ENCODE peak calls at places on chromosomes 6 and 20, in six cellular contexts. L is sigmoid colon; K is lung microvascular endothelial cell; U is GM10248; B is breast epithelium; O is activated naive CD4-positive, alpha-beta T cell treated with anti-CD3 and anti-CD28 coated beads, Interleukin-2, amount 50 U/mL, for 16 hours. E is an unnamed sample.
A peak's percentile ranks its signal among the peaks of the same experiment; 100 is the strongest.

GRCh38 chr20:31862506-31862905 is 7.8 kb downstream of the DUSP15 start:
- DNase-seq in B (no peak), K (no peak), L (no peak), O (no peak), U (no peak), E (no peak)

GRCh38 chr20:6122873-6123649 is at the start of gene FERMT1:
- DNase-seq in U (peak; percentile 35), B (no peak), K (peak; percentile 52), O (peak; percentile 17), L (peak; percentile 68), E (peak; percentile 82)

GRCh38 chr6:11653028-11653583 is 115.6 kb downstream of the TMEM170B start:
- DNase-seq in O (peak; percentile 36), B (no peak), U (peak; percentile 56), K (peak; percentile 99), L (no peak), E (peak; percentile 44)

GRCh38 chr20:31948008-31948407 is 3.8 kb downstream of the PDRG1 start:
- DNase-seq in B (no peak), U (no peak), O (no peak), L (no peak), K (no peak), E (no peak)

GRCh38 chr6:12485226-12485764 is 195.1 kb downstream of the EDN1 start:
- DNase-seq in U (no peak), K (no peak), L (no peak), B (no peak), O (no peak), E (no peak)

GRCh38 chr20:52473171-52473570 is 281.6 kb upstream of the ZFP64 start:
- DNase-seq in O (no peak), K (no peak), L (no peak), B (no peak), U (no peak), E (no peak)

GRCh38 chr20:8176276-8176675 is 44.2 kb downstream of the PLCB1 start:
- DNase-seq in K (no peak), L (no peak), B (no peak), U (no peak), O (no peak), E (no peak)

GRCh38 chr20:17614176-17614811 is 44.4 kb downstream of the DSTN start:
- DNase-seq in K (peak; percentile 44), O (no peak), B (peak; percentile 42), L (peak; percentile 97), U (no peak), E (no peak)

GRCh38 chr20:62203378-62204030 is 16.6 kb downstream of the HRH3 start:
- DNase-seq in K (peak; percentile 43), O (no peak), B (no peak), U (no peak), L (no peak), E (peak; percentile 44)

GRCh38 chr6:125549202-125549884 is 200.1 kb upstream of the HEY2 start:
- DNase-seq in O (no peak), K (peak; percentile 37), L (no peak), B (no peak), U (no peak), E (no peak)

GRCh38 chr6:137717074-137718073 is 149.7 kb upstream of the TNFAIP3 start:
- DNase-seq in B (no peak), U (no peak), O (peak; percentile 30), L (no peak), K (no peak), E (no peak)

GRCh38 chr6:130132286-130132701 is 90.5 kb downstream of the SAMD3 start:
- DNase-seq in O (no peak), B (no peak), L (no peak), U (peak; percentile 18), K (no peak), E (no peak)

GRCh38 chr6:120262354-120262753 is 912.8 kb upstream of the MAN1A1 start:
- DNase-seq in K (no peak), O (no peak), L (no peak), U (no peak), B (no peak), E (no peak)

GRCh38 chr20:49616154-49617007 is 48.4 kb upstream of the PTGIS start:
- DNase-seq in O (no peak), L (no peak), U (no peak), K (no peak), B (no peak), E (no peak)

GRCh38 chr20:19995220-19995863 is 21.8 kb upstream of the NAA20 start:
- DNase-seq in L (no peak), B (no peak), K (peak; percentile 66), U (peak; percentile 57), O (no peak), E (peak; percentile 54)

GRCh38 chr20:42152570-42152969 is 534.4 kb upstream of the CHD6 start:
- DNase-seq in K (no peak), U (no peak), O (no peak), L (no peak), B (no peak), E (no peak)

GRCh38 chr20:59831024-59831900 is 102.2 kb downstream of the SYCP2 start:
- DNase-seq in K (no peak), L (peak; percentile 51), B (no peak), O (no peak), U (peak; percentile 39), E (no peak)

GRCh38 chr6:38784506-38785235 is 69.6 kb downstream of the DNAH8 start:
- DNase-seq in K (no peak), U (no peak), L (no peak), O (no peak), B (no peak), E (no peak)

GRCh38 chr20:39935921-39936320 is 753.1 kb downstream of the MAFB start:
- DNase-seq in U (no peak), O (no peak), L (no peak), K (no peak), B (no peak), E (no peak)

GRCh38 chr6:16274519-16275229 is 36.3 kb downstream of the GMPR start:
- DNase-seq in L (no peak), B (no peak), U (no peak), K (no peak), O (no peak), E (no peak)

GRCh38 chr6:85660181-85660611 is 17.5 kb upstream of the SYNCRIP start:
- DNase-seq in L (no peak), O (no peak), K (peak; percentile 82), B (no peak), U (no peak), E (peak; percentile 40)

GRCh38 chr20:29079769-29080690 is 2177.4 kb upstream of the DEFB115 start:
- DNase-seq in U (no peak), K (no peak), L (no peak), B (no peak), O (no peak), E (peak; percentile 24)

GRCh38 chr20:3658708-3659491 is 4.3 kb downstream of the GFRA4 start:
- DNase-seq in K (no peak), B (no peak), L (no peak), U (peak; percentile 88), O (no peak), E (peak; percentile 53)

GRCh38 chr6:159525445-159526031 is 167.5 kb downstream of the SOD2 start:
- DNase-seq in K (no peak), L (no peak), O (no peak), U (no peak), B (no peak), E (no peak)

GRCh38 chr20:37919389-37920040 is 16.6 kb downstream of the VSTM2L start:
- DNase-seq in K (no peak), O (no peak), U (no peak), L (no peak), B (no peak), E (no peak)